ENCODE peak calls at places on chromosomes 4 and X, in nine cellular contexts. D is mesendoderm, N is uterus, Q is HT-29, C is KBM-7, O is posterior cingulate gyrus, X is Ammon's horn, J is OCI-M1, Z is activated gamma-delta T cell treated with Interleukin-2 at 50 U/mL for 16 hours. W is an unnamed sample.

GRCh38 chr4:140875751-140876389 is 119.7 kb upstream of the TBC1D9 start:
- DNase-seq in X (no peak), J (no peak), N (no peak), Z (no peak), Q (no peak), C (no peak), D (no peak), O (no peak), W (no peak)

GRCh38 chr4:74283614-74284013 is 24.7 kb upstream of the EPGN start:
- DNase-seq in C (no peak), N (no peak), Q (peak), J (peak), Z (no peak), D (no peak), O (no peak), X (no peak), W (no peak)

GRCh38 chr4:26175016-26175786 is 145.6 kb upstream of the RBPJ start:
- DNase-seq in X (no peak), Q (no peak), O (no peak), C (no peak), J (no peak), N (no peak), Z (no peak), D (no peak), W (no peak)

GRCh38 chrX:135295238-135295943 is 13.9 kb upstream of the ETDC start:
- DNase-seq in C (no peak), X (peak), N (peak), J (no peak), Z (peak), D (peak), O (peak), Q (no peak), W (peak)

GRCh38 chr4:76306882-76307669 is 543 bp downstream of the STBD1 start:
- DNase-seq in D (peak), Q (peak), O (peak), C (peak), Z (no peak), X (peak), J (peak), N (peak), W (peak)

GRCh38 chr4:122914938-122915337 is 7.5 kb downstream of the NUDT6 start:
- DNase-seq in J (no peak), Q (no peak), Z (no peak), D (no peak), X (no peak), C (no peak), O (no peak), N (no peak), W (no peak)

GRCh38 chrX:153794018-153794896 is at the start of the genes IDH3G and SSR4:
- DNase-seq in O (peak), Z (peak), Q (peak), D (peak), J (peak), N (peak), X (peak), C (peak), W (peak)

GRCh38 chr4:7512428-7512827 is 77.7 kb upstream of the PSAPL1 start:
- DNase-seq in N (no peak), Q (no peak), J (no peak), X (no peak), D (peak), C (no peak), O (no peak), Z (no peak), W (no peak)

GRCh38 chrX:46978341-46979291 is 66.4 kb downstream of the JADE3 start:
- DNase-seq in Z (peak), J (peak), Q (peak), N (peak), O (no peak), X (peak), D (peak), C (peak), W (no peak)

GRCh38 chr4:6971536-6972374 is 62.1 kb downstream of the TBC1D14 start:
- DNase-seq in N (no peak), C (no peak), O (no peak), Z (no peak), D (no peak), J (no peak), X (no peak), Q (no peak), W (no peak)

GRCh38 chr4:7857238-7857701 is 82.4 kb downstream of the AFAP1 start:
- DNase-seq in N (peak), D (no peak), Q (no peak), O (peak), J (no peak), Z (no peak), C (no peak), X (peak), W (no peak)

W was measured in C1 segment of cervical spinal cord.